ENCODE peak calls at places on chromosome 19, in seven cellular contexts. J, F, K, I, O, E and R are unnamed samples. For H3K9me3, the result is how much of the 10 kb centered on the place peaks cover.

GRCh38 chr19:2136796-2137195 is 14.6 kb downstream of the AP3D1 start:
- DNase-seq in F (peak), O (no peak), K (no peak), E (no peak), I (no peak), J (no peak), R (no peak)

GRCh38 chr19:12733369-12733896 is 1.1 kb downstream of the TRIR start:
- DNase-seq in K (peak), F (no peak), O (peak), E (peak), I (peak), J (peak), R (peak)

GRCh38 chr19:53980553-53981407 is 10.7 kb upstream of the CACNG6 start:
- DNase-seq in K (peak), I (peak), F (peak), J (peak), O (peak), E (peak), R (peak)

GRCh38 chr19:16031872-16032200 is 44.5 kb upstream of the TPM4 start:
- DNase-seq in F (no peak), K (no peak), O (no peak), J (no peak), I (no peak), E (no peak), R (no peak)

GRCh38 chr19:17794731-17795494 is at the start of gene B3GNT3:
- DNase-seq in F (peak), I (no peak), J (no peak), O (peak), E (peak), K (no peak), R (peak)

GRCh38 chr19:37654118-37654517 is 1.1 kb downstream of the ZFP30 start:
- DNase-seq in I (peak), K (no peak), F (no peak), O (no peak), E (no peak), J (no peak), R (peak)

GRCh38 chr19:31548941-31549340 is 199.7 kb upstream of the TSHZ3 start:
- DNase-seq in E (peak), J (peak), F (peak), I (peak), O (peak), K (no peak), R (peak)

GRCh38 chr19:51448011-51448744 is 10.1 kb downstream of the SIGLEC8 start:
- DNase-seq in K (no peak), O (no peak), F (no peak), E (no peak), J (no peak), I (no peak), R (no peak)

GRCh38 chr19:18091217-18091608 is 4.5 kb upstream of the IL12RB1 start:
- DNase-seq in O (no peak), E (no peak), J (no peak), K (no peak), F (no peak), I (no peak), R (no peak)

GRCh38 chr19:41859618-41860418 is at the start of gene RPS19:
- DNase-seq in J (peak), K (peak), O (peak), F (peak), I (peak), E (peak), R (peak)

GRCh38 chr19:53957448-53958167 is 5.1 kb upstream of the CACNG8 start:
- DNase-seq in K (no peak), F (peak), I (no peak), J (no peak), E (no peak), O (no peak), R (no peak)

GRCh38 chr19:18533058-18533457 is 10.3 kb downstream of the FKBP8 start:
- DNase-seq in O (no peak), F (no peak), I (no peak), K (no peak), E (no peak), J (no peak), R (no peak)

GRCh38 chr19:35545855-35546381 is 492 bp downstream of the TMEM147 start:
- DNase-seq in J (peak), I (peak), O (peak), F (no peak), E (no peak), K (no peak), R (peak)

GRCh38 chr19:13118424-13119193 is 545 bp downstream of the NACC1 start:
- DNase-seq in O (peak), F (peak), J (peak), I (peak), E (peak), K (peak), R (peak)

GRCh38 chr19:4993683-4994082 is 24.8 kb downstream of the KDM4B start:
- DNase-seq in J (no peak), F (no peak), E (no peak), K (no peak), O (no peak), I (no peak), R (no peak)

GRCh38 chr19:4375164-4375619 is 25.2 kb downstream of the SH3GL1 start:
- DNase-seq in E (no peak), O (no peak), J (peak), K (no peak), F (peak), I (no peak), R (peak)

GRCh38 chr19:36136975-36137686 is 2.7 kb upstream of the CAPNS1 start:
- DNase-seq in E (no peak), J (no peak), I (peak), O (peak), F (no peak), K (peak), R (peak)

GRCh38 chr19:20162821-20163220 is 4.2 kb upstream of the ZNF486 start:
- DNase-seq in O (no peak), J (no peak), E (no peak), K (no peak), I (no peak), F (no peak), R (no peak)
- H3K9me3 ChIP-seq in O (under half), J (under half), E (under half), K (under half), I (under half), F (under half), R (under half)

GRCh38 chr19:48421548-48421947 is 24.2 kb upstream of the GRWD1 start:
- DNase-seq in F (no peak), J (no peak), I (no peak), K (no peak), O (peak), E (no peak), R (no peak)

GRCh38 chr19:48418317-48419064 is 25.0 kb downstream of the GRIN2D start:
- DNase-seq in J (peak), K (peak), F (peak), E (no peak), O (peak), I (peak), R (no peak)

GRCh38 chr19:48415869-48416268 is 22.4 kb downstream of the GRIN2D start:
- DNase-seq in K (no peak), F (no peak), O (no peak), I (no peak), E (no peak), J (no peak), R (no peak)

GRCh38 chr19:48417436-48417835 is 24.0 kb downstream of the GRIN2D start:
- DNase-seq in I (no peak), O (no peak), E (no peak), F (no peak), J (no peak), K (no peak), R (no peak)

DNA sequence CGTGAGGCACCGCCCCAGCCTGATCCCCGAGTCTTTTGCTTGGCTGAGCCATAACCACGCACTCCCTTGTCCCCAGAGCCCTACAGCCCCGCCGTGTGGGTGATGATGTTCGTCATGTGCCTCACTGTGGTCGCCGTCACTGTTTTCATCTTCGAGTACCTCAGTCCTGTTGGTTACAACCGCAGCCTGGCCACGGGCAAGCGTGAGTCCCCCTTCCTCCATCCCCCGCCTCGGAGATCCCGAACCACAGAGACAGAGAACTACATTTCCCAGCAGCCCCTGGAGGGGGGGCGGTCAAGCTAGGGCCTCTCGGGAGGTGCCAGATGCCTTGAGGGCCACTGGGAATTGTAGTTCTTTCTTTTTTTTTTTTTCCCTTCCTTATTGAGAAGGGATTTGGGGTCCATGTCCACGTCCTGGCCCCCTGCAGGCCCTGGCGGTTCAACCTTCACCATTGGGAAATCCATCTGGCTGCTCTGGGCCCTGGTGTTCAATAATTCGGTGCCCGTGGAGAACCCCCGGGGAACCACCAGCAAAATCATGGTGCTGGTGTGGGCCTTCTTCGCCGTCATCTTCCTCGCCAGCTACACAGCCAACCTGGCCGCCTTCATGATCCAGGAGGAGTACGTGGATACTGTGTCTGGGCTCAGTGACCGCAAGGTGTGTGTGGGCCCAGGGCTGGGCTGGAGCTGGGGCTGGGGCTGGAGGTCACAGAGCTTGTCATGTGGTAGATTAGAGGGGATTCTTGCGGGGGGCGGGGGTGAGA is 25.9 kb downstream of the GRIN2D start:
- DNase-seq in O (peak), F (peak), K (no peak), J (peak), E (peak), I (peak), R (no peak)
- H3K4me2 ChIP-seq in O (no peak), F (no peak), K (peak), J (no peak), E (no peak), I (no peak), R (no peak)

DNA sequence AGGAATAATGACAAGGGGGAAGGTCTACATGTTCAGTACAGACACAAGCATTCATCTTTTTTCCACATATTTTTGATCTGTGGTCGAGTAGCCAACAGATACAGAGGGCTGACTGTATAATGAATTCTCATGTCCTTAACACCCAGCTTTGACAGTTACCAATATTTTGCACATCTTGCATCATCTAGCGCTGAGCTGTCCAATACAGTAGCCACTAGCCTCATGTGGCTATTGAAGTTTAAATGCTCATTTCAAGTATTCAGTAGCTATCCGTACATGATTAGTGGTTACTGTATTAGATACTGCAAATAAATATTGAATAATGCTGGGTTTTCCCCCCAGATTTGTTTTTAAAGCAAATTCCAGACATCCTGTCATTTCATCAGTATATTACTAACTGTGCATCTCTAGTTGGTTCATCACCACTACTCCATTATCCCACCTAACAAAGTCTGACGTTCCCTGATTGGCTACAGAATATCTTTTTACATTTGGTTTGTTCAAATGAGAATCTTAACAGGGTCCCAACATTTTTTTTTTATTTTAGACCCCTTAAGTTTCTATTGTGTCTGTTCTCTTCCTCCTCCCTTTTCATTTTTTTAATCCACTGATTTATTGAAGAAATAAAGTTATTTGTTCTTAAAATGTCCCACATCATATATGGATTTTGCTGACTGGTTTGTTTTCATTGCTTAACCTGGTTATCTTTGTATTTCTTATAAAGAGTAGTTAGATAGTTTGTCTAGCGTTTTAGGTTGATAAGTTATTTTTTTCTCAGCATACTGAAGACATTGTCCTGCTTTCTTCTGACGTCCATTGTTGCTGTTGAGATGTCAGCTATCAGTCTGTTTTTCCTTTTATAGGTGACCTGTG is 8.2 kb downstream of the ZNF177 start:
- DNase-seq in K (no peak), O (no peak), E (no peak), I (no peak), F (no peak), J (no peak), R (no peak)
- H3K9me3 ChIP-seq in K (under half), O (under half), E (under half), I (under half), F (under half), J (half or more), R (under half)

GRCh38 chr19:40613669-40614594 is 12.8 kb downstream of the LTBP4 start:
- DNase-seq in O (peak), K (peak), E (peak), I (peak), J (peak), F (peak), R (peak)
- H3K4me2 ChIP-seq in O (peak), K (peak), E (peak), I (peak), J (peak), F (peak), R (peak)

DNA sequence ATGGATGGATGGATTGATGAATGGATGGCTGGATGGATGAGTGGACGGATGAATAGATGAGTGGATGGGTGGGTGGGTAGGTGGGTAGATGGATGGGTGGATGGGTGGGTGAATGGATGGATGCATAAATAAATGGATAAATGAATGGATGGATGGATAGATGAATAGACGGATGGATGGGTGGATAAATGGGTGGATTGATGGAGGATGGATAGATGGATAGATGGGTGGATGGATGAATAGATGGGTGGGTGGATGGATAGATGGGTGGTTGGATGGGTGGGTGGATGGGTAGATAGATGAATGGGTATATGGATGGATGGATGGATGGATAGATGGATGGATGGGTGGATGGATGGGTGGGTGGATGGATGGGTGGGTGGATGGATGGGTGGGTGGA is 84.9 kb upstream of the ZNF536 start:
- DNase-seq in I (no peak), E (no peak), J (no peak), O (no peak), K (no peak), F (no peak), R (no peak)
- H3K9me3 ChIP-seq in I (under half), E (under half), J (under half), O (under half), K (under half), F (under half), R (under half)

GRCh38 chr19:34323433-34324204 is 41.4 kb upstream of the GPI start:
- DNase-seq in J (no peak), I (no peak), O (no peak), K (no peak), F (no peak), E (peak), R (no peak)
- H3K4me2 ChIP-seq in J (no peak), I (no peak), O (no peak), K (no peak), F (no peak), E (peak), R (no peak)

GRCh38 chr19:57566396-57567256 is 7.0 kb upstream of the ZNF550 start:
- DNase-seq in O (peak), I (peak), E (peak), F (no peak), K (peak), J (peak), R (peak)
- H3K9me3 ChIP-seq in O (under half), I (under half), E (under half), F (half or more), K (half or more), J (half or more), R (half or more)

GRCh38 chr19:45972081-45972943 is 1.4 kb downstream of the NOVA2 start:
- DNase-seq in F (no peak), J (no peak), E (no peak), I (peak), O (no peak), K (no peak), R (no peak)

GRCh38 chr19:45971260-45971902 is 2.3 kb downstream of the NOVA2 start:
- DNase-seq in F (no peak), J (no peak), K (no peak), I (no peak), E (no peak), O (no peak), R (no peak)

GRCh38 chr19:45975296-45975695 is 1.6 kb upstream of the NOVA2 start:
- DNase-seq in I (no peak), E (peak), J (no peak), O (no peak), F (no peak), K (no peak), R (no peak)

GRCh38 chr19:45972944-45973525 is 630 bp downstream of the NOVA2 start:
- DNase-seq in K (no peak), E (peak), I (no peak), J (no peak), F (no peak), O (no peak), R (no peak)

GRCh38 chr19:45973564-45974338 is at the start of gene NOVA2:
- DNase-seq in I (peak), E (peak), O (peak), J (peak), F (peak), K (peak), R (peak)
- H3K4me2 ChIP-seq in I (no peak), E (peak), O (no peak), J (peak), F (peak), K (peak), R (peak)

DNA sequence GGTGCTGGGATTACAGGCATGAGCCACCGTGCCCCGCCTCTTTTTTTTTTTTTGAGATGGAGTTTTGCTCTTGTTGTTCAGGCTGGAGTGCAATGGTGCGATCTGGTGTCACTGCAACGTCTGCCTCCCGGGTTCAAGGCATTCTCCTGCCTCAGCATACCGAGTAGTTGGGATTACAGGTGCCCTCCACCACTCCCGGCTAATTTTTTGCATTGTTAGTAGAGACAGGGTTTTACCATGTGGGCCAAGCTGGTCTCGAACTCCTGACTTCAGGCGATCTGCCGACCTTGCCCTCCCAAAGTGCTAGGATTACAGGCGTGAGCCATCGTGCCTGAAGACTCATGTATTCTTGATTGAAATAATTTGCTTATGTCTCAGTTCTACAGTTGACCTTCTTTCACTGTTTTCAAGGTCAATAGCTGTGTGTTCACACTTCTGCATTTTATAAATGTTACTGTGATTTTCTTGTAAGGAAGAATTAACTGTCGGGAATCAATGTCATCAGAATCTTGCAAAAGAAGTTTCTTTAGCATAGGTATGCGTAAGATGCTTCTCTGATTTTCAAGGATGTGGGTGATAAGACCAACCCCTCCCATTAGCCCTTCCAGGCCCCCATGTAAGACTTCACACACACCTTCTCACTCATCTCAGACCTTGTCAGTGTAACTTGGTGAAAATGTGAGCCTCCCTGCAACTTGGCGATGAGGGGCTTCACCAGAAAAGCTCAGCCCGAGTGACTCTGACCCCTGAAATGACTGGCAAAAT is 12.7 kb upstream of the ZNF701 start:
- DNase-seq in J (no peak), E (no peak), O (no peak), F (no peak), K (no peak), I (no peak), R (no peak)
- H3K9me3 ChIP-seq in J (half or more), E (under half), O (under half), F (under half), K (under half), I (under half), R (half or more)

GRCh38 chr19:30093966-30094770 is 152.1 kb downstream of the URI1 start:
- DNase-seq in J (no peak), O (no peak), E (no peak), F (no peak), I (no peak), K (no peak), R (no peak)

GRCh38 chr19:30092721-30093569 is 150.9 kb downstream of the URI1 start:
- DNase-seq in I (no peak), F (no peak), J (no peak), E (no peak), O (no peak), K (no peak), R (no peak)

GRCh38 chr19:30096596-30097370 is 154.7 kb downstream of the URI1 start:
- DNase-seq in F (no peak), I (no peak), J (no peak), K (no peak), O (no peak), E (no peak), R (no peak)

GRCh38 chr19:30097746-30098280 is 155.8 kb downstream of the URI1 start:
- DNase-seq in E (no peak), O (no peak), I (no peak), K (no peak), J (no peak), F (no peak), R (no peak)

DNA sequence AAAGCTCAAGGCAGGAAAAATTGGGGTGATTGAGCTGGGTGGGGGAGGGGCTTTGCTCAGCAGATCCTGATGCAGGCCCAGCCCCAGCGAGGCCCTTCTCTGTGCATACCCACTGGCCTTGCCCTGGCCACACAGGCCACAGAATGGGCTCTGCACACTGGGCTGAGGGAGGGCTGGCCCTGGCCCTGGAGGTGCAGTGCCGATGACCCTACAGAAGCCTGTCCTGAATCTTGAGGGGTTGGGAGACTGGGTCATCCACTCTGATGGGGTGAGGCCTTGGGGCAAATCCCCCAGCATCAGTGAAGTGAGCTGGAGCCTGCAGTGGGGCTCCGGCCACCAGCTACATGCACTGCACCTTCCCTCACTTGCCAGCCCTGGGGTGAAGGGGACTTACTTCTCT is 153.1 kb downstream of the URI1 start:
- DNase-seq in F (no peak), K (no peak), I (no peak), J (no peak), E (no peak), O (no peak), R (no peak)
- H3K4me2 ChIP-seq in F (no peak), K (no peak), I (no peak), J (no peak), E (no peak), O (no peak), R (no peak)